ENCODE peak calls at places on chromosomes 6 and 20, in five cellular contexts. V, O, M, L and Y are unnamed samples.

GRCh38 chr6:35400901-35401311 is 51.2 kb upstream of the FANCE start:
- DNase-seq in V (no peak), O (peak; percentile 29), M (peak; percentile 79), L (no peak), Y (peak; percentile 85)

GRCh38 chr20:56393133-56393472 is 658 bp downstream of the CSTF1 start:
- DNase-seq in V (no peak), O (no peak), M (no peak), L (peak; percentile 11), Y (no peak)

GRCh38 chr6:150176659-150177058 is 33.8 kb downstream of the PPP1R14C start:
- DNase-seq in V (no peak), O (no peak), M (no peak), L (no peak), Y (peak; percentile 37)

GRCh38 chr6:7691675-7692452 is 34.0 kb upstream of the BMP6 start:
- DNase-seq in V (peak; percentile 20), O (peak; percentile 60), M (peak; percentile 71), L (no peak), Y (peak; percentile 76)

GRCh38 chr6:119791746-119792145 is 442.2 kb upstream of the MAN1A1 start:
- DNase-seq in V (no peak), O (no peak), M (peak; percentile 29), L (no peak), Y (no peak)

GRCh38 chr20:10277616-10278015 is 59.0 kb downstream of the SNAP25 start:
- DNase-seq in V (no peak), O (no peak), M (no peak), L (no peak), Y (no peak)

GRCh38 chr20:57398231-57398821 is 7.1 kb downstream of the RBM38 start:
- DNase-seq in V (no peak), O (no peak), M (no peak), L (no peak), Y (no peak)

GRCh38 chr6:3755637-3756515 is 4.4 kb upstream of the PXDC1 start:
- DNase-seq in V (peak; percentile 36), O (no peak), M (no peak), L (no peak), Y (no peak)

GRCh38 chr20:6583134-6583738 is 184.2 kb upstream of the BMP2 start:
- DNase-seq in V (peak; percentile 75), O (peak; percentile 25), M (no peak), L (peak; percentile 40), Y (peak; percentile 4)

GRCh38 chr6:42746452-42747400 is 823 bp upstream of the TBCC start:
- DNase-seq in V (peak; percentile 90), O (peak; percentile 88), M (peak; percentile 74), L (peak; percentile 95), Y (peak; percentile 75)

GRCh38 chr6:41549673-41550072 is 3.5 kb downstream of the FOXP4 start:
- DNase-seq in V (no peak), O (no peak), M (no peak), L (no peak), Y (no peak)

GRCh38 chr6:83884523-83884922 is 25.0 kb downstream of the CYB5R4 start:
- DNase-seq in V (peak; percentile 47), O (peak; percentile 26), M (peak; percentile 42), L (peak; percentile 80), Y (no peak)

GRCh38 chr20:25285091-25285647 is 37.3 kb downstream of the PYGB start:
- DNase-seq in V (no peak), O (no peak), M (no peak), L (peak; percentile 17), Y (no peak)

GRCh38 chr20:41095110-41095969 is 42.0 kb upstream of the PLCG1 start:
- DNase-seq in V (peak; percentile 72), O (peak; percentile 19), M (peak; percentile 18), L (peak; percentile 73), Y (peak; percentile 49)

GRCh38 chr6:3844097-3844463 is 5.1 kb upstream of the FAM50B start:
- DNase-seq in V (no peak), O (peak; percentile 78), M (no peak), L (no peak), Y (peak; percentile 64)

GRCh38 chr6:147737084-147737483 is 228.6 kb downstream of the SAMD5 start:
- DNase-seq in V (no peak), O (no peak), M (no peak), L (no peak), Y (no peak)

GRCh38 chr20:62387219-62387913 is 463 bp downstream of the RPS21 start:
- DNase-seq in V (no peak), O (no peak), M (no peak), L (no peak), Y (no peak)

GRCh38 chr6:30007132-30007764 is 53.8 kb upstream of the POLR1H start:
- DNase-seq in V (peak; percentile 63), O (no peak), M (no peak), L (no peak), Y (peak; percentile 32)
- TF ChIP-seq EZH2 in V (peak; percentile 87), O (peak; percentile 73), M (no peak), L (peak; percentile 18), Y (no peak)

DNA sequence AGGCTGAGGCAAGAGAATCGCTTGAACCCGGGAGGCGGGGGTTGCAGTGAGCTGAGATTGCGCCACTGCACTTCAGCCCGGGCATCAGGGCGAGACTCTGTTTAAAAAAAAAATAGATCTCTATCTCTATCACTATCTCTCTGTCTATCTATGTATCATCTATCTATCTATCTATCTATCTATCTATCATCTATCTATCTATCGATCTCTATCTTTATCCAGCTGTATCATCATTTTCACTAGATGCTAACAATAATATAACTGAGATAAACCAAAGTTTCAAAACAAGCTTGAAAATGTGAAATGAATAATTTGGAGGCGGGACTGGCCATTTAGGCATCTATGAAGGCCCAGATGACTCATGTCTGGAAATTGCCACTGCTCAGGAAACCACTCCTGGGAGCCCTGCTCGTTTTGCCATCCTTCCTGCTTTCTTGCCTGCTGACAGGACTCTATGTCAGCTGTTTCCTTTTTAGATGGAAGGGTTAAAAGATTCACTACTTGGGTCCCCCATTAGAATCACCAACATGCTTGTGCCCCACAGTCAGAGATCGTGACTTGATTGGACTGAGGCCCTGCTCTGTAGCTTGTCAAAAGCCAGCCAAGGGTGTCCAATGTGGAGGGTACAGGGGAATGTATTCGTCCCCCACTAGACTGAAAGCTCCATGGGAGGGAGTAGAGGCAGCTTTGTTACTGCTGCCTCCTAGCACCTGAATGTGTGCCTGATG is 61.7 kb downstream of the UTRN start:
- DNase-seq in V (no peak), O (peak; percentile 82), M (peak; percentile 31), L (peak; percentile 84), Y (peak; percentile 48)
- H3K4me1 ChIP-seq in V (no peaks in the 10 kb centered on the region), O (peaks cover 31% of the 10 kb centered on the region), M (peaks cover 41% of the 10 kb centered on the region), L (peaks cover 60% of the 10 kb centered on the region), Y (peaks cover 49% of the 10 kb centered on the region)

GRCh38 chr6:117275205-117275604 is 9.8 kb downstream of the VGLL2 start:
- DNase-seq in V (no peak), O (no peak), M (no peak), L (no peak), Y (no peak)
- TF ChIP-seq EZH2 in V (no peak), O (no peak), M (no peak), L (no peak), Y (no peak)

GRCh38 chr20:32465092-32465900 is 107.2 kb downstream of the ASXL1 start:
- DNase-seq in V (no peak), O (peak; percentile 81), M (no peak), L (no peak), Y (peak; percentile 87)

GRCh38 chr20:32463642-32464400 is 105.7 kb downstream of the ASXL1 start:
- DNase-seq in V (peak; percentile 48), O (no peak), M (no peak), L (no peak), Y (no peak)

GRCh38 chr20:32464401-32465091 is 106.4 kb downstream of the ASXL1 start:
- DNase-seq in V (no peak), O (no peak), M (no peak), L (no peak), Y (no peak)

GRCh38 chr20:32461836-32462600 is 103.9 kb downstream of the ASXL1 start:
- DNase-seq in V (no peak), O (no peak), M (no peak), L (no peak), Y (no peak)

GRCh38 chr20:32462900-32463641 is 104.9 kb downstream of the ASXL1 start:
- DNase-seq in V (no peak), O (no peak), M (no peak), L (no peak), Y (no peak)
- H3K4me1 ChIP-seq in V (peaks cover 20% of the 10 kb centered on the region), O (peaks cover 41% of the 10 kb centered on the region), M (no peaks in the 10 kb centered on the region), L (no peaks in the 10 kb centered on the region), Y (peaks cover 7% of the 10 kb centered on the region)

DNA sequence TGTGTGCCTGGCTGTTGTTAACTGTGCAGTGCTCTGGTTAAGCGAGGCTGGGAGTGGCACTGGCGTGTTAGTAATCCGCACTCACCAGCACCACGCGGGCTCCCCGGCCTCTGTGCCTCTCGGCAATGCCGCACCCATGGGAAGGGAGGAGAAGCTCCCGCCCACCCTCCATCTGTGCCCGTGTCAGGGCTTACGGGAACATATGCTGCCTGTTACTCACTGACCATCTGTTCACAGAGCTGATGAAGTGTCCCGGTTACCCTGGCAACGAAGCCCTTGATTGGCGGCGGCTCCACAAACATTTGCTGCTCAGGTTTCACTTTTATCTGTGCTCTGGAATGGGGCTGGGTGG is 114.7 kb downstream of the PSMB1 start:
- DNase-seq in V (peak; percentile 96), O (peak; percentile 99), M (peak; percentile 12), L (peak; percentile 86), Y (peak; percentile 89)
- TF ChIP-seq EZH2 in V (no peak), O (no peak), M (no peak), L (no peak), Y (no peak)

GRCh38 chr6:24836116-24836515 is 37.4 kb upstream of the ARMH2 start:
- DNase-seq in V (no peak), O (peak; percentile 41), M (no peak), L (no peak), Y (no peak)
- H3K4me1 ChIP-seq in V (no peaks in the 10 kb centered on the region), O (no peaks in the 10 kb centered on the region), M (no peaks in the 10 kb centered on the region), L (peaks cover 3% of the 10 kb centered on the region), Y (no peaks in the 10 kb centered on the region)

GRCh38 chr6:71529769-71530168 is 241.2 kb downstream of the OGFRL1 start:
- DNase-seq in V (no peak), O (no peak), M (no peak), L (no peak), Y (no peak)
- TF ChIP-seq EZH2 in V (no peak), O (no peak), M (no peak), L (no peak), Y (no peak)

GRCh38 chr20:11919571-11919970 is 1.9 kb downstream of the BTBD3 start:
- DNase-seq in V (no peak), O (no peak), M (no peak), L (no peak), Y (no peak)
- H3K4me1 ChIP-seq in V (peaks cover 11% of the 10 kb centered on the region), O (peaks cover 6% of the 10 kb centered on the region), M (no peaks in the 10 kb centered on the region), L (no peaks in the 10 kb centered on the region), Y (peaks cover 3% of the 10 kb centered on the region)

GRCh38 chr20:4247898-4248858 is 232.8 kb upstream of the RNF24 start:
- DNase-seq in V (no peak), O (no peak), M (no peak), L (peak; percentile 51), Y (no peak)
- TF ChIP-seq EZH2 in V (no peak), O (no peak), M (no peak), L (no peak), Y (no peak)

GRCh38 chr20:43446361-43446879 is 11.3 kb upstream of the SRSF6 start:
- DNase-seq in V (no peak), O (no peak), M (no peak), L (no peak), Y (peak; percentile 23)
- H3K4me1 ChIP-seq in V (no peaks in the 10 kb centered on the region), O (no peaks in the 10 kb centered on the region), M (no peaks in the 10 kb centered on the region), L (no peaks in the 10 kb centered on the region), Y (no peaks in the 10 kb centered on the region)